ENCODE peak calls at places on chromosomes 5 and 9, in ten cellular contexts. A is naive thymus-derived CD8-positive, alpha-beta T cell; S is Panc1; Z is heart left ventricle; T is activated naive CD8-positive, alpha-beta T cell treated with anti-CD3 and anti-CD28 coated beads, Interleukin-2, amount 50 U/mL, for 24 hours; D is stimulated activated naive CD8-positive, alpha-beta T cell treated with anti-CD3 and anti-CD28 coated beads, Interleukin-15, amount 100 ng/mL, for 72 hours; F is pancreas; X is left cardiac atrium; B is Right ventricle myocardium superior; I is PC-3. R is an unnamed sample.

GRCh38 chr9:112866662-112867274 is 23.9 kb downstream of the SLC46A2 start:
- ATAC-seq in A (no peak), S (no peak), Z (no peak), T (no peak), D (no peak), F (no peak), X (no peak), B (no peak), I (peak), R (no peak)

GRCh38 chr9:122331523-122331927 is 39.3 kb upstream of the PTGS1 start:
- ATAC-seq in A (no peak), S (no peak), Z (no peak), T (no peak), D (peak), F (no peak), X (no peak), B (no peak), I (no peak), R (no peak)

GRCh38 chr9:88746744-88747398 is 211.9 kb downstream of the NXNL2 start:
- ATAC-seq in A (no peak), S (no peak), Z (no peak), T (no peak), D (no peak), F (no peak), X (no peak), B (no peak), I (peak), R (no peak)

GRCh38 chr5:107926121-107926520 is 255.4 kb upstream of the EFNA5 start:
- ATAC-seq in A (no peak), S (no peak), Z (no peak), T (no peak), D (no peak), F (no peak), X (no peak), B (no peak), I (no peak), R (no peak)

GRCh38 chr5:181166812-181167733 is 19.7 kb downstream of the OR2V2 start:
- ATAC-seq in A (no peak), S (no peak), Z (no peak), T (no peak), D (peak), F (no peak), X (no peak), B (no peak), I (peak), R (peak)

GRCh38 chr5:26009742-26010141 is 1028.6 kb downstream of the CDH9 start:
- ATAC-seq in A (no peak), S (peak), Z (no peak), T (no peak), D (no peak), F (no peak), X (no peak), B (no peak), I (peak), R (no peak)

GRCh38 chr9:69176446-69177135 is 2.5 kb downstream of the TJP2 start:
- ATAC-seq in A (no peak), S (no peak), Z (no peak), T (no peak), D (no peak), F (no peak), X (no peak), B (no peak), I (no peak), R (no peak)

GRCh38 chr9:37784640-37785483 is at the start of gene EXOSC3:
- ATAC-seq in A (peak), S (peak), Z (peak), T (peak), D (peak), F (peak), X (peak), B (peak), I (peak), R (peak)

GRCh38 chr5:120413706-120414105 is 50.4 kb upstream of the PRR16 start:
- ATAC-seq in A (no peak), S (no peak), Z (no peak), T (no peak), D (no peak), F (no peak), X (no peak), B (no peak), I (no peak), R (no peak)